ENCODE peak calls at places on chromosomes 13 and 19, in seven cellular contexts. D is stimulated activated CD4-positive, alpha-beta T cell treated with anti-CD3 and anti-CD28 coated beads, Interleukin-4, amount 100 ng/mL, for 24 hours; N is NCI-H2081; G is nucleus accumbens; F is pons; T is T1000; Q is GOT3. L is an unnamed sample.

GRCh38 chr19:53801257-53801656 is 22.9 kb downstream of the NLRP12 start:
- DNase-seq in D (no peak), N (no peak), G (no peak), F (no peak), T (no peak), Q (no peak), L (no peak)

GRCh38 chr13:34620073-34620858 is 321.8 kb upstream of the NBEA start:
- DNase-seq in D (no peak), N (no peak), G (no peak), F (no peak), T (no peak), Q (no peak), L (peak; percentile 87)

GRCh38 chr13:36986462-36987240 is 12.5 kb downstream of the ALG5 start:
- DNase-seq in D (no peak), N (no peak), G (no peak), F (no peak), T (no peak), Q (no peak), L (no peak)

GRCh38 chr13:105272660-105273631 is 1262.5 kb downstream of the EFNB2 start:
- DNase-seq in D (no peak), N (no peak), G (no peak), F (peak; percentile 28), T (no peak), Q (no peak), L (no peak)

GRCh38 chr19:46076031-46076880 is 35.5 kb upstream of the IGFL4 start:
- DNase-seq in D (no peak), N (no peak), G (no peak), F (no peak), T (no peak), Q (no peak), L (no peak)

GRCh38 chr19:17855333-17856152 is 4.2 kb upstream of the RPL18A start:
- DNase-seq in D (peak; percentile 94), N (peak; percentile 70), G (peak; percentile 36), F (peak; percentile 45), T (peak; percentile 67), Q (peak; percentile 53), L (no peak)

GRCh38 chr19:49987159-49987698 is 26.3 kb upstream of the SIGLEC11 start:
- DNase-seq in D (peak; percentile 78), N (no peak), G (peak; percentile 34), F (peak; percentile 78), T (peak; percentile 75), Q (peak; percentile 63), L (no peak)

GRCh38 chr13:99692854-99693253 is 191.6 kb downstream of the TM9SF2 start:
- DNase-seq in D (no peak), N (no peak), G (no peak), F (no peak), T (no peak), Q (no peak), L (no peak)

GRCh38 chr13:100497394-100497793 is 91.2 kb downstream of the GGACT start:
- DNase-seq in D (no peak), N (no peak), G (no peak), F (no peak), T (no peak), Q (no peak), L (no peak)

GRCh38 chr13:78160793-78161192 is 242.2 kb upstream of the EDNRB start:
- DNase-seq in D (no peak), N (no peak), G (no peak), F (no peak), T (no peak), Q (no peak), L (no peak)

GRCh38 chr13:46134961-46135522 is 30.2 kb upstream of the CPB2 start:
- DNase-seq in D (no peak), N (peak; percentile 4), G (no peak), F (no peak), T (no peak), Q (no peak), L (peak; percentile 7)

GRCh38 chr19:50889638-50890037 is 16.4 kb downstream of the KLK2 start:
- DNase-seq in D (no peak), N (no peak), G (no peak), F (no peak), T (no peak), Q (no peak), L (no peak)